ENCODE peak calls at places on chromosomes 4 and X, in nine cellular contexts. N, A, Q, R, T, E, I, Z and X are unnamed samples. For H3K4me1, the result is how much of the 10 kb centered on the place peaks cover.

GRCh38 chr4:4524364-4524763 is 17.5 kb downstream of the STX18 start:
- DNase-seq in E (no peak), Z (peak), Q (no peak), I (no peak), A (no peak), T (no peak), N (no peak), R (peak), X (no peak)

GRCh38 chr4:119623025-119623424 is 5.6 kb downstream of the PDE5A start:
- DNase-seq in Z (no peak), R (no peak), N (no peak), Q (no peak), E (no peak), A (no peak), I (no peak), T (no peak), X (no peak)

GRCh38 chr4:91984466-91984865 is 319.3 kb upstream of the GRID2 start:
- DNase-seq in N (no peak), Z (no peak), Q (no peak), I (no peak), E (no peak), T (no peak), R (no peak), A (no peak), X (no peak)

GRCh38 chr4:10762541-10762940 is 78.0 kb upstream of the CLNK start:
- DNase-seq in E (no peak), Z (no peak), T (no peak), Q (no peak), R (no peak), N (no peak), A (no peak), I (no peak), X (no peak)

GRCh38 chr4:21709761-21710160 is 238.8 kb downstream of the KCNIP4 start:
- DNase-seq in T (no peak), Z (no peak), N (no peak), Q (no peak), E (no peak), I (no peak), A (no peak), R (no peak), X (no peak)

GRCh38 chr4:67545996-67546356 is 673 bp upstream of the CENPC start:
- DNase-seq in Q (no peak), Z (no peak), R (no peak), I (no peak), T (no peak), E (no peak), N (no peak), A (no peak), X (no peak)

GRCh38 chrX:48090123-48090522 is 18.7 kb upstream of the ZNF630 start:
- DNase-seq in T (no peak), E (no peak), A (no peak), N (no peak), R (no peak), I (no peak), Q (no peak), Z (no peak), X (no peak)

GRCh38 chrX:9835585-9836210 is 49.5 kb downstream of the SHROOM2 start:
- DNase-seq in N (no peak), Q (peak), R (no peak), E (no peak), T (no peak), Z (no peak), I (no peak), A (no peak), X (no peak)

GRCh38 chr4:139841464-139842195 is 176.0 kb downstream of the MGST2 start:
- DNase-seq in N (no peak), E (no peak), A (peak), R (peak), I (no peak), Z (no peak), Q (no peak), T (no peak), X (no peak)

GRCh38 chrX:110420771-110421498 is 62.3 kb downstream of the RTL9 start:
- DNase-seq in N (no peak), I (peak), E (no peak), Q (no peak), Z (no peak), R (no peak), T (no peak), A (no peak), X (no peak)

GRCh38 chrX:74535633-74536141 is 78.7 kb downstream of the RLIM start:
- DNase-seq in I (no peak), N (peak), A (peak), T (peak), Q (peak), R (peak), Z (peak), E (peak), X (peak)

DNA sequence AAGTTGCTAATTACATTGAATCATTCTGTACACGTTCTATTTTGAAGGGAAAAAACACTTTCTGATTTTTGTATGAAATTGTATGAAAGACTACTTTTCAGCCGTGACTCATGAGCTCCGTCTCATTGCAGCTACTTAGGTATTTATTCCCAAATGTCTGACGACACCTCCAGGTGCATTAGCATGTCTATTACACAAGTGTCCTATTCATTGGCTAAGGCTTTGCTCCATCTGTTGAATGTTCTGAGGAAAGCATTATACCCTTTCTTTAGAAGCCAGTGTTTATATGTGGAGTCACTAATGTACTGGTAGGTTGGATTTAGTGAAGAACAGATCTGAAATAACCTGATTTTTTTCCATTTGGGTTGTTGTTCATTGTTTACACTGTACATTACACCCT is 51.8 kb downstream of the MAP7D3 start:
- DNase-seq in I (no peak), T (no peak), E (no peak), N (no peak), Z (no peak), A (no peak), Q (no peak), R (no peak), X (no peak)
- H3K4me1 ChIP-seq in I (under half), T (under half), E (under half), N (under half), Z (under half), A (under half), Q (under half), R (under half), X (half or more)

GRCh38 chrX:49106930-49107329 is 16.6 kb downstream of the GPKOW start:
- DNase-seq in Z (no peak), T (no peak), E (no peak), N (no peak), R (no peak), I (peak), Q (peak), A (peak), X (no peak)
- TF ChIP-seq CTCF in Z (peak), T (no peak), E (no peak), N (peak), R (no peak), I (peak), Q (peak), A (peak), X (peak)

GRCh38 chr4:182448281-182449151 is 205.3 kb downstream of the TENM3 start:
- DNase-seq in N (peak), I (peak), Q (peak), A (peak), E (peak), Z (peak), R (peak), T (peak), X (peak)
- TF ChIP-seq POLR2A in N (no peak), I (no peak), Q (peak), A (peak), E (peak), Z (no peak), R (no peak), T (no peak), X (no peak)

GRCh38 chrX:153969904-153970397 is 1.7 kb downstream of the HCFC1 start:
- DNase-seq in R (peak), Q (no peak), T (no peak), Z (peak), A (no peak), I (no peak), E (no peak), N (peak), X (peak)
- H3K4me1 ChIP-seq in R (under half), Q (under half), T (under half), Z (half or more), A (under half), I (under half), E (half or more), N (half or more), X (under half)

GRCh38 chr4:45992728-45993127 is 131.1 kb downstream of the GABRG1 start:
- DNase-seq in Z (no peak), A (no peak), R (no peak), T (no peak), E (no peak), Q (no peak), I (no peak), N (no peak), X (no peak)
- TF ChIP-seq CTCF in Z (no peak), A (peak), R (no peak), T (no peak), E (no peak), Q (no peak), I (no peak), N (no peak), X (no peak)

DNA sequence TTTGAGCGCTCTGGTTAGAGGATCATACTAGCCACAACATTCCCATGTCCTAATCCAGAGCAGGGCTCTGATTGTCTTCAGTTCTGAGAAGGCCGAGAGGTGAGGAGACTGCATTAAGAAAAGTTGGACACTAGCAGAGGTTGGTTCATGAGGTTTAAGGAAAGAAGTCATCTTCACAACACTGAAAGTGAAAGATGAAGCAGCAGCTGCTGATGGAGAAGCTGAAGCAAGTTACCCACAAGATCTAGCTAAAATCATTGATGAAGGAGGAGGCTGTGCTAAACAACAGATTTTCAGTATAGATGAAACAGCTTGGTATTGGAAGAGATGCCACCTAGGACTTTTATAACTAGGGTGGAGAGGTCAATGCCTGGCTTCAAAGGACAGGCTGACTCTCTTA is 36.8 kb downstream of the RAP1GDS1 start:
- DNase-seq in Q (no peak), A (no peak), Z (no peak), N (no peak), T (no peak), I (no peak), R (no peak), E (no peak), X (no peak)
- TF ChIP-seq POLR2A in Q (no peak), A (no peak), Z (no peak), N (no peak), T (no peak), I (no peak), R (no peak), E (no peak), X (no peak)

GRCh38 chr4:6689506-6689960 is 4.1 kb upstream of the S100P start:
- DNase-seq in A (no peak), T (no peak), I (no peak), R (no peak), Q (no peak), E (no peak), N (no peak), Z (no peak), X (no peak)

GRCh38 chr4:6693274-6694176 is at the start of gene S100P:
- DNase-seq in Q (peak), N (no peak), E (no peak), A (no peak), Z (peak), I (no peak), R (no peak), T (no peak), X (no peak)

GRCh38 chr4:6692806-6693205 is 872 bp upstream of the S100P start:
- DNase-seq in T (no peak), I (no peak), Z (no peak), E (no peak), R (no peak), A (no peak), Q (no peak), N (no peak), X (no peak)

GRCh38 chr4:6694177-6694901 is 661 bp downstream of the S100P start:
- DNase-seq in E (no peak), Z (peak), A (no peak), R (peak), Q (peak), I (no peak), T (no peak), N (no peak), X (no peak)

DNA sequence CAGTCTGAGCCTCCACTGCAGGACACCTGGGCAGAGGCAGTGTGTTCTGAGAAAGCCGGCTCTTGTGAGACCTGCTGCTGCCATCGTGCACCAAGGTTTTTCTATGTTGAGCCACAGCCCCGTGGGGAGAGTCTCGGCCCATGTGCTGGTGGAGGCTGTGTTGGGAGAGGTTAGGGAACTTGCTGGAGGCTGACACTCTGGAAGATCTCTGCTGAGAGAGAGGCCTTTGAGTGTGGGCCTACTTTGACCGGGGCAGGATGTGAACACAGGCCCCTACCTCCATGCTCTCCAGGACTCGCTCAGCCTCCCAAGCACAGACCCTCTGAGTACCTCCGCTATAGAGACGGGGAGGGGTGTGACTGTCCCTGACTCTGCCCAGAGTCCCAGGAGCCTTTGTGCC is 1.3 kb upstream of the S100P start:
- DNase-seq in A (no peak), N (no peak), Z (no peak), I (no peak), R (no peak), Q (peak), E (no peak), T (no peak), X (no peak)
- H3K4me1 ChIP-seq in A (under half), N (under half), Z (half or more), I (half or more), R (under half), Q (under half), E (half or more), T (under half), X (under half)

GRCh38 chr4:136769717-136770116 is 762.6 kb downstream of the PCDH18 start:
- DNase-seq in A (no peak), Z (no peak), Q (no peak), N (no peak), E (no peak), R (no peak), I (no peak), T (no peak), X (no peak)
- TF ChIP-seq CTCF in A (no peak), Z (no peak), Q (no peak), N (no peak), E (no peak), R (no peak), I (no peak), T (no peak), X (no peak)